ENCODE peak calls at places on chromosomes 7 and 10, in ten cellular contexts. S is HFFc6, M is AG10803, F is HCT116, C is DND-41, G is PC-9, J is GM13977, R is uterus, L is lower leg skin, U is fibroblast of pulmonary artery. X is an unnamed sample.

GRCh38 chr10:112914288-112914952 is 35.6 kb upstream of the TCF7L2 start:
- DNase-seq in S (no peak), M (no peak), F (no peak), C (no peak), G (no peak), J (no peak), R (no peak), L (no peak), U (no peak), X (no peak)

GRCh38 chr7:157926521-157927167 is 589.8 kb downstream of the DNAJB6 start:
- DNase-seq in S (no peak), M (no peak), F (no peak), C (peak; percentile 30), G (no peak), J (no peak), R (no peak), L (peak; percentile 64), U (no peak), X (no peak)

GRCh38 chr7:141418087-141418486 is 133.1 kb upstream of the AGK start:
- DNase-seq in S (no peak), M (no peak), F (no peak), C (no peak), G (no peak), J (no peak), R (no peak), L (no peak), U (no peak), X (no peak)

GRCh38 chr10:133544506-133544905 is 17.3 kb downstream of the CYP2E1 start:
- DNase-seq in S (no peak), M (no peak), F (no peak), C (no peak), G (no peak), J (no peak), R (no peak), L (no peak), U (no peak), X (no peak)

GRCh38 chr7:25384820-25385560 is 156.7 kb upstream of the NPVF start:
- DNase-seq in S (no peak), M (no peak), F (no peak), C (no peak), G (no peak), J (no peak), R (peak; percentile 48), L (no peak), U (no peak), X (no peak)

GRCh38 chr7:117560030-117560429 is 80.2 kb downstream of the CFTR start:
- DNase-seq in S (no peak), M (no peak), F (no peak), C (no peak), G (no peak), J (no peak), R (no peak), L (no peak), U (peak; percentile 1), X (no peak)

GRCh38 chr7:24573554-24574338 is 494 bp downstream of the PALS2 start:
- DNase-seq in S (peak; percentile 31), M (peak; percentile 48), F (no peak), C (peak; percentile 59), G (peak; percentile 59), J (peak; percentile 70), R (peak; percentile 31), L (peak; percentile 86), U (peak; percentile 59), X (peak; percentile 85)

GRCh38 chr7:44639701-44640321 is 33.4 kb downstream of the OGDH start:
- DNase-seq in S (peak; percentile 78), M (peak; percentile 78), F (peak; percentile 12), C (no peak), G (peak; percentile 73), J (no peak), R (peak; percentile 31), L (no peak), U (peak; percentile 94), X (peak; percentile 82)

GRCh38 chr7:82319674-82320118 is 123.9 kb downstream of the CACNA2D1 start:
- DNase-seq in S (peak; percentile 80), M (peak; percentile 92), F (no peak), C (no peak), G (no peak), J (no peak), R (peak; percentile 79), L (peak; percentile 91), U (peak; percentile 85), X (no peak)

GRCh38 chr7:111672901-111673300 is 110.6 kb upstream of the IMMP2L start:
- DNase-seq in S (no peak), M (no peak), F (no peak), C (no peak), G (no peak), J (no peak), R (no peak), L (no peak), U (no peak), X (no peak)

GRCh38 chr10:71968553-71969474 is 4.6 kb downstream of the CHST3 start:
- DNase-seq in S (peak; percentile 40), M (no peak), F (no peak), C (no peak), G (peak; percentile 37), J (no peak), R (no peak), L (no peak), U (no peak), X (no peak)

GRCh38 chr10:22321831-22322662 is 1.1 kb downstream of the BMI1 start:
- DNase-seq in S (no peak), M (no peak), F (no peak), C (peak; percentile 35), G (peak; percentile 12), J (peak; percentile 53), R (no peak), L (no peak), U (no peak), X (no peak)

GRCh38 chr7:45863715-45864114 is 9.2 kb downstream of the CCDC201 start:
- DNase-seq in S (no peak), M (no peak), F (no peak), C (no peak), G (no peak), J (no peak), R (no peak), L (no peak), U (no peak), X (no peak)
- TF ChIP-seq CTCF in S (peak; percentile 53), M (no peak), F (peak; percentile 58), C (no peak), G (peak; percentile 44), J (peak; percentile 17), R (no peak), L (no peak), U (peak; percentile 30), X (peak; percentile 34)

GRCh38 chr10:129958118-129958685 is 5.9 kb downstream of the EBF3 start:
- DNase-seq in S (no peak), M (no peak), F (no peak), C (no peak), G (no peak), J (no peak), R (no peak), L (peak; percentile 80), U (peak; percentile 66), X (peak; percentile 38)
- TF ChIP-seq CTCF in S (no peak), M (no peak), F (no peak), C (no peak), G (no peak), J (no peak), R (no peak), L (no peak), U (peak; percentile 29), X (no peak)

DNA sequence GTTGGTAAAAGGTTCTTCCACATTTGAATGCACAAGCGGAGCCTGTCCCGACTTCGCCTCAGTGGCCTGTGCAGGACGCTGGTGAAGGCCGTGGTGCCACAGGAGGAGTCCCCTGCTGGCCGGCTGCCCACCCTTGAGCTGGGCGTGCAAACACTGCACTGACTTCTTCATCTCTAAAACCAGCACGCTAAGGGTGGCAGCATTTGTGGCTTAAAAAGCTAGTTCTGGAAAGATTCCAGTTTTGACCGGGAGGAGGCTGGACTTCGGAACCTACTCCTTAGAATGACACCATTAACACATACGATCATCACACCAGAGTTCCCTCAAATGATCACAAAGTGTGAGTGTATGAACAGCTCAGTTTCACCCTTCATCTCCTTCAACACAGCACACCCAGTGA is 102.4 kb downstream of the SMURF1 start:
- DNase-seq in S (no peak), M (no peak), F (no peak), C (no peak), G (no peak), J (no peak), R (no peak), L (peak; percentile 83), U (no peak), X (peak; percentile 75)
- TF ChIP-seq CTCF in S (no peak), M (no peak), F (no peak), C (no peak), G (no peak), J (no peak), R (no peak), L (no peak), U (no peak), X (no peak)

GRCh38 chr10:32795598-32796183 is 162.3 kb downstream of the ITGB1 start:
- DNase-seq in S (peak; percentile 5), M (peak; percentile 34), F (peak; percentile 16), C (no peak), G (peak; percentile 7), J (peak; percentile 24), R (no peak), L (no peak), U (peak; percentile 57), X (no peak)
- TF ChIP-seq CTCF in S (peak; percentile 83), M (peak; percentile 76), F (peak; percentile 59), C (peak; percentile 77), G (peak; percentile 77), J (peak; percentile 66), R (peak; percentile 75), L (no peak), U (peak; percentile 70), X (peak; percentile 82)